ENCODE peak calls at places on chromosomes 7 and 10, in four cellular contexts. One of them, this sample, is unnamed.

GRCh38 chr7:67137464-67137863 is 140.8 kb downstream of the TYW1 start:
- DNase-seq in AG10803: peak; percentile 12
- DNase-seq in EH: peak; percentile 3
- DNase-seq in activated CD4-positive, CD25-positive, alpha-beta regulatory T cell treated with anti-CD3 and anti-CD28 coated beads, Interleukin-2, amount 50 U/mL, for 72 hours: no peak
- DNase-seq in this sample: no peak

GRCh38 chr7:27873006-27873295 is 133.0 kb downstream of the TAX1BP1 start:
- DNase-seq in AG10803: no peak
- DNase-seq in EH: no peak
- DNase-seq in activated CD4-positive, CD25-positive, alpha-beta regulatory T cell treated with anti-CD3 and anti-CD28 coated beads, Interleukin-2, amount 50 U/mL, for 72 hours: no peak
- DNase-seq in this sample: no peak

GRCh38 chr7:10022480-10022879 is 951.2 kb upstream of the PHF14 start:
- DNase-seq in AG10803: no peak
- DNase-seq in EH: no peak
- DNase-seq in activated CD4-positive, CD25-positive, alpha-beta regulatory T cell treated with anti-CD3 and anti-CD28 coated beads, Interleukin-2, amount 50 U/mL, for 72 hours: no peak
- DNase-seq in this sample: no peak

GRCh38 chr7:100679927-100680588 is 6.5 kb downstream of the GNB2 start:
- DNase-seq in AG10803: peak; percentile 38
- DNase-seq in EH: peak; percentile 30
- DNase-seq in activated CD4-positive, CD25-positive, alpha-beta regulatory T cell treated with anti-CD3 and anti-CD28 coated beads, Interleukin-2, amount 50 U/mL, for 72 hours: no peak
- DNase-seq in this sample: no peak

GRCh38 chr10:83606275-83606674 is 533.0 kb upstream of the GHITM start:
- DNase-seq in AG10803: no peak
- DNase-seq in EH: peak; percentile 52
- DNase-seq in activated CD4-positive, CD25-positive, alpha-beta regulatory T cell treated with anti-CD3 and anti-CD28 coated beads, Interleukin-2, amount 50 U/mL, for 72 hours: no peak
- DNase-seq in this sample: no peak

GRCh38 chr10:103645141-103646054 is 151.9 kb downstream of the NEURL1 start:
- DNase-seq in AG10803: peak; percentile 99
- DNase-seq in EH: peak; percentile 98
- DNase-seq in activated CD4-positive, CD25-positive, alpha-beta regulatory T cell treated with anti-CD3 and anti-CD28 coated beads, Interleukin-2, amount 50 U/mL, for 72 hours: no peak
- DNase-seq in this sample: peak; percentile 96

GRCh38 chr7:151895008-151895661 is 18.2 kb upstream of the PRKAG2 start:
- DNase-seq in AG10803: no peak
- DNase-seq in EH: no peak
- DNase-seq in activated CD4-positive, CD25-positive, alpha-beta regulatory T cell treated with anti-CD3 and anti-CD28 coated beads, Interleukin-2, amount 50 U/mL, for 72 hours: no peak
- DNase-seq in this sample: no peak

GRCh38 chr7:97959046-97959445 is 30.9 kb downstream of the OCM2 start:
- DNase-seq in AG10803: no peak
- DNase-seq in EH: no peak
- DNase-seq in activated CD4-positive, CD25-positive, alpha-beta regulatory T cell treated with anti-CD3 and anti-CD28 coated beads, Interleukin-2, amount 50 U/mL, for 72 hours: no peak
- DNase-seq in this sample: no peak

GRCh38 chr10:117647306-117647705 is 104.8 kb downstream of the EMX2 start:
- DNase-seq in AG10803: peak; percentile 81
- DNase-seq in EH: no peak
- DNase-seq in activated CD4-positive, CD25-positive, alpha-beta regulatory T cell treated with anti-CD3 and anti-CD28 coated beads, Interleukin-2, amount 50 U/mL, for 72 hours: no peak
- DNase-seq in this sample: no peak

GRCh38 chr10:8189458-8189857 is 135.0 kb downstream of the GATA3 start:
- DNase-seq in AG10803: no peak
- DNase-seq in EH: no peak
- DNase-seq in activated CD4-positive, CD25-positive, alpha-beta regulatory T cell treated with anti-CD3 and anti-CD28 coated beads, Interleukin-2, amount 50 U/mL, for 72 hours: no peak
- DNase-seq in this sample: no peak

GRCh38 chr10:113899952-113900598 is 45.6 kb downstream of the NHLRC2 start:
- DNase-seq in AG10803: peak; percentile 30
- DNase-seq in EH: peak; percentile 7
- DNase-seq in activated CD4-positive, CD25-positive, alpha-beta regulatory T cell treated with anti-CD3 and anti-CD28 coated beads, Interleukin-2, amount 50 U/mL, for 72 hours: no peak
- DNase-seq in this sample: no peak

GRCh38 chr7:157703534-157704195 is 366.9 kb downstream of the DNAJB6 start:
- DNase-seq in AG10803: no peak
- DNase-seq in EH: no peak
- DNase-seq in activated CD4-positive, CD25-positive, alpha-beta regulatory T cell treated with anti-CD3 and anti-CD28 coated beads, Interleukin-2, amount 50 U/mL, for 72 hours: peak; percentile 9
- DNase-seq in this sample: no peak

GRCh38 chr10:75143353-75143752 is 31.9 kb downstream of the SAMD8 start:
- DNase-seq in AG10803: peak; percentile 50
- DNase-seq in EH: peak; percentile 29
- DNase-seq in activated CD4-positive, CD25-positive, alpha-beta regulatory T cell treated with anti-CD3 and anti-CD28 coated beads, Interleukin-2, amount 50 U/mL, for 72 hours: no peak
- DNase-seq in this sample: no peak

GRCh38 chr7:144796919-144797318 is 38.9 kb downstream of the TPK1 start:
- DNase-seq in AG10803: no peak
- DNase-seq in EH: no peak
- DNase-seq in activated CD4-positive, CD25-positive, alpha-beta regulatory T cell treated with anti-CD3 and anti-CD28 coated beads, Interleukin-2, amount 50 U/mL, for 72 hours: no peak
- DNase-seq in this sample: no peak

GRCh38 chr10:35572583-35572982 is 32.6 kb upstream of the GJD4 start:
- DNase-seq in AG10803: no peak
- DNase-seq in EH: no peak
- DNase-seq in activated CD4-positive, CD25-positive, alpha-beta regulatory T cell treated with anti-CD3 and anti-CD28 coated beads, Interleukin-2, amount 50 U/mL, for 72 hours: no peak
- DNase-seq in this sample: no peak

GRCh38 chr7:66683770-66684123 is 55.1 kb downstream of the KCTD7 start:
- DNase-seq in AG10803: peak; percentile 23
- DNase-seq in EH: no peak
- DNase-seq in activated CD4-positive, CD25-positive, alpha-beta regulatory T cell treated with anti-CD3 and anti-CD28 coated beads, Interleukin-2, amount 50 U/mL, for 72 hours: no peak
- DNase-seq in this sample: no peak

GRCh38 chr10:114519756-114520288 is 115.5 kb upstream of the AFAP1L2 start:
- DNase-seq in AG10803: no peak
- DNase-seq in EH: peak; percentile 3
- DNase-seq in activated CD4-positive, CD25-positive, alpha-beta regulatory T cell treated with anti-CD3 and anti-CD28 coated beads, Interleukin-2, amount 50 U/mL, for 72 hours: no peak
- DNase-seq in this sample: no peak

GRCh38 chr10:103542764-103543616 is 49.5 kb downstream of the NEURL1 start:
- DNase-seq in AG10803: peak; percentile 38
- DNase-seq in EH: peak; percentile 74
- DNase-seq in activated CD4-positive, CD25-positive, alpha-beta regulatory T cell treated with anti-CD3 and anti-CD28 coated beads, Interleukin-2, amount 50 U/mL, for 72 hours: no peak
- DNase-seq in this sample: no peak

This sample was measured in AML-193.